ENCODE peak calls at places on chromosomes 5 and 9, in four cellular contexts. X is heart left ventricle; Q is caudate nucleus; K is effector memory CD4-positive, alpha-beta T cell. Z is an unnamed sample.

GRCh38 chr5:88660947-88661869 is 221.8 kb downstream of the MEF2C start:
- DNase-seq in K (no peak), Q (peak; percentile 98), X (peak; percentile 72), Z (peak; percentile 98)

GRCh38 chr5:139388198-139388821 is 1.4 kb downstream of the MZB1 start:
- DNase-seq in X (no peak), Q (no peak), K (no peak), Z (no peak)

GRCh38 chr9:100639851-100640250 is 62.0 kb downstream of the CAVIN4 start:
- DNase-seq in K (no peak), Q (no peak), X (no peak), Z (no peak)

GRCh38 chr5:55072668-55073067 is 29.8 kb upstream of the GZMA start:
- DNase-seq in K (no peak), X (no peak), Q (no peak), Z (no peak)

GRCh38 chr5:156762656-156763055 is 87.4 kb upstream of the PPP1R2B start:
- DNase-seq in X (no peak), K (no peak), Q (no peak), Z (no peak)

GRCh38 chr9:114396558-114397218 is 8.9 kb upstream of the AKNA start:
- DNase-seq in K (no peak), X (no peak), Q (no peak), Z (no peak)

GRCh38 chr5:39850291-39850690 is 425.5 kb upstream of the DAB2 start:
- DNase-seq in K (no peak), Q (no peak), X (no peak), Z (no peak)

GRCh38 chr5:124764992-124765611 is 18.7 kb upstream of the ZNF608 start:
- DNase-seq in X (no peak), K (no peak), Q (no peak), Z (no peak)

GRCh38 chr5:74192606-74193299 is 447.8 kb downstream of the ENC1 start:
- DNase-seq in K (no peak), X (no peak), Q (no peak), Z (no peak)

GRCh38 chr5:23157169-23157568 is 304.0 kb upstream of the CDH12 start:
- DNase-seq in X (no peak), Q (no peak), K (no peak), Z (no peak)

GRCh38 chr5:133398646-133399081 is 213.7 kb downstream of the FSTL4 start:
- DNase-seq in Q (no peak), K (no peak), X (no peak), Z (no peak)

GRCh38 chr9:13726746-13727145 is 447.3 kb upstream of the MPDZ start:
- DNase-seq in Q (no peak), X (no peak), K (no peak), Z (no peak)

GRCh38 chr9:79129865-79130480 is 441.8 kb upstream of the TLE4 start:
- DNase-seq in Q (peak; percentile 43), K (no peak), X (no peak), Z (peak; percentile 1)

GRCh38 chr9:96056221-96056620 is 180.7 kb downstream of the ERCC6L2 start:
- DNase-seq in X (no peak), Q (no peak), K (no peak), Z (no peak)

GRCh38 chr9:93654351-93654961 is 78.1 kb downstream of the PHF2 start:
- DNase-seq in Q (no peak), K (no peak), X (peak; percentile 36), Z (no peak)

GRCh38 chr5:67414712-67415111 is 218.1 kb upstream of the CD180 start:
- DNase-seq in Q (no peak), K (no peak), X (no peak), Z (no peak)

GRCh38 chr9:137138058-137138697 is 776 bp upstream of the GRIN1 start:
- DNase-seq in Q (peak; percentile 82), K (no peak), X (no peak), Z (no peak)

GRCh38 chr9:112061152-112061740 is 113.9 kb downstream of the SUSD1 start:
- DNase-seq in K (no peak), X (peak; percentile 67), Q (no peak), Z (no peak)

GRCh38 chr5:65774346-65774745 is 52.3 kb downstream of the NLN start:
- DNase-seq in K (no peak), Q (no peak), X (no peak), Z (no peak)
- H3K27ac ChIP-seq in K (no peak overlapping the region), Q (no peak overlapping the region), X (no peak overlapping the region), Z (no peak overlapping the region)

GRCh38 chr9:123742009-123742767 is 187.7 kb downstream of the DENND1A start:
- DNase-seq in K (no peak), X (peak; percentile 65), Q (peak; percentile 62), Z (no peak)
- H3K27ac ChIP-seq in K (no peak overlapping the region), X (peak overlapping the region; percentile 48), Q (peak overlapping the region; percentile 74), Z (peak overlapping the region; percentile 11)

GRCh38 chr5:11734369-11734768 is 169.9 kb downstream of the CTNND2 start:
- DNase-seq in K (no peak), X (no peak), Q (no peak), Z (no peak)
- H3K27ac ChIP-seq in K (no peak overlapping the region), X (no peak overlapping the region), Q (no peak overlapping the region), Z (no peak overlapping the region)

GRCh38 chr9:134346151-134346550 is 19.9 kb downstream of the RXRA start:
- DNase-seq in X (no peak), Q (no peak), K (no peak), Z (no peak)

GRCh38 chr9:134345737-134346136 is 19.5 kb downstream of the RXRA start:
- DNase-seq in Q (no peak), X (no peak), K (no peak), Z (no peak)

GRCh38 chr9:134344068-134344820 is 18.0 kb downstream of the RXRA start:
- DNase-seq in X (peak; percentile 85), Q (no peak), K (no peak), Z (no peak)

GRCh38 chr9:134343637-134344036 is 17.4 kb downstream of the RXRA start:
- DNase-seq in K (no peak), Q (no peak), X (no peak), Z (no peak)

GRCh38 chr9:134344821-134345310 is 18.6 kb downstream of the RXRA start:
- DNase-seq in K (no peak), X (no peak), Q (no peak), Z (peak; percentile 25)
- H3K27ac ChIP-seq in K (no peak overlapping the region), X (peak overlapping the region; percentile 66), Q (peak overlapping the region; percentile 68), Z (peak overlapping the region; percentile 58)

GRCh38 chr9:109250771-109251079 is 70.1 kb downstream of the EPB41L4B start:
- DNase-seq in X (no peak), K (no peak), Q (no peak), Z (no peak)

GRCh38 chr9:109250311-109250741 is 70.5 kb downstream of the EPB41L4B start:
- DNase-seq in X (no peak), Q (no peak), K (no peak), Z (no peak)

GRCh38 chr9:109252291-109252690 is 68.6 kb downstream of the EPB41L4B start:
- DNase-seq in K (no peak), Q (no peak), X (no peak), Z (no peak)

GRCh38 chr9:109251080-109251775 is 69.6 kb downstream of the EPB41L4B start:
- DNase-seq in Q (no peak), X (no peak), K (no peak), Z (no peak)

GRCh38 chr9:109251776-109252106 is 69.1 kb downstream of the EPB41L4B start:
- DNase-seq in X (no peak), K (no peak), Q (no peak), Z (no peak)
- H3K27ac ChIP-seq in X (no peak overlapping the region), K (no peak overlapping the region), Q (no peak overlapping the region), Z (no peak overlapping the region)

GRCh38 chr5:128426090-128426534 is 111.9 kb downstream of the FBN2 start:
- DNase-seq in Q (no peak), K (no peak), X (no peak), Z (no peak)
- H3K27ac ChIP-seq in Q (no peak overlapping the region), K (no peak overlapping the region), X (no peak overlapping the region), Z (no peak overlapping the region)

GRCh38 chr5:142872795-142873194 is 102.6 kb downstream of the ARHGAP26 start:
- DNase-seq in Q (no peak), X (no peak), K (no peak), Z (no peak)

GRCh38 chr5:142872217-142872616 is 102.0 kb downstream of the ARHGAP26 start:
- DNase-seq in Q (no peak), K (no peak), X (no peak), Z (no peak)

GRCh38 chr5:142870552-142870951 is 100.4 kb downstream of the ARHGAP26 start:
- DNase-seq in K (no peak), Q (no peak), X (no peak), Z (no peak)

GRCh38 chr5:142871056-142871879 is 101.1 kb downstream of the ARHGAP26 start:
- DNase-seq in K (no peak), X (no peak), Q (peak; percentile 59), Z (no peak)

DNA sequence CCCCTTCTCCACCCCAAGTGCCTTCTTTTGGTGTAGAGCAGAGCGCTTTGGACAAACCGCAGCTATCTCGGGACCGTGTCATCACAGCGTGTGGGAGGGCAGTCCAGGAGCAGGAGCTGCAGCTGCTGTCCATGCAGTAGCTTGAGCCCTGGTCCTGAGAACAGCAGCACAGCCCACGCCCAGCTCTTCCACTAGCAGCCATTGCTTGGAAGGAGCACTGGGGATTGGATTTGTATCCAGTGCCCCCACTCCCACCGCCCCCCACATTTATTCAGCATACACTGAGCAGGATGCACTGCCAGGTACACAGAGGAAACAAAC is 101.7 kb downstream of the ARHGAP26 start:
- DNase-seq in X (no peak), K (no peak), Q (no peak), Z (no peak)
- H3K27ac ChIP-seq in X (no peak overlapping the region), K (no peak overlapping the region), Q (peak overlapping the region; percentile 83), Z (no peak overlapping the region)

Z was measured in substantia nigra.